ENCODE peak calls at places on chromosomes 1 and 21, in nine cellular contexts. K is A549, N is OCI-LY7, L is neural progenitor cell, F is uterus, J is cardiac fibroblast, Q is mammary epithelial cell, O is dorsolateral prefrontal cortex, S is esophagus squamous epithelium. E is an unnamed sample.

GRCh38 chr1:110346690-110347089 is 7.5 kb downstream of the RBM15 start:
- DNase-seq in K (no peak), N (peak), L (peak), F (no peak), J (no peak), Q (no peak), O (no peak), S (no peak), E (no peak)

GRCh38 chr1:86521522-86521891 is 25.4 kb upstream of the CLCA4 start:
- DNase-seq in K (no peak), N (no peak), L (no peak), F (no peak), J (no peak), Q (no peak), O (no peak), S (no peak), E (no peak)

GRCh38 chr1:154478639-154479038 is 23.4 kb upstream of the TDRD10 start:
- DNase-seq in K (no peak), N (peak), L (no peak), F (no peak), J (peak), Q (peak), O (no peak), S (no peak), E (peak)

GRCh38 chr1:110673805-110674336 is 869 bp downstream of the KCNA3 start:
- DNase-seq in K (no peak), N (peak), L (no peak), F (no peak), J (no peak), Q (no peak), O (no peak), S (no peak), E (no peak)

GRCh38 chr1:27116697-27117096 is 38.2 kb downstream of the SLC9A1 start:
- DNase-seq in K (no peak), N (no peak), L (no peak), F (no peak), J (peak), Q (no peak), O (no peak), S (no peak), E (no peak)

GRCh38 chr1:204997616-204998015 is 45.4 kb upstream of the CNTN2 start:
- DNase-seq in K (no peak), N (no peak), L (no peak), F (no peak), J (peak), Q (no peak), O (no peak), S (no peak), E (no peak)

GRCh38 chr1:236073307-236073897 is 8.5 kb upstream of the NID1 start:
- DNase-seq in K (no peak), N (no peak), L (no peak), F (no peak), J (no peak), Q (no peak), O (no peak), S (no peak), E (no peak)

GRCh38 chr1:21927531-21928237 is 9.4 kb downstream of the HSPG2 start:
- DNase-seq in K (no peak), N (no peak), L (no peak), F (peak), J (peak), Q (no peak), O (no peak), S (no peak), E (no peak)

GRCh38 chr1:198848649-198849048 is 209.8 kb downstream of the PTPRC start:
- DNase-seq in K (no peak), N (no peak), L (no peak), F (no peak), J (no peak), Q (no peak), O (no peak), S (no peak), E (no peak)

GRCh38 chr1:21647431-21648373 is 21.5 kb downstream of the RAP1GAP start:
- DNase-seq in K (no peak), N (peak), L (peak), F (no peak), J (peak), Q (peak), O (no peak), S (no peak), E (peak)

GRCh38 chr1:15411593-15412487 is 2.2 kb downstream of the EFHD2 start:
- DNase-seq in K (no peak), N (peak), L (no peak), F (no peak), J (no peak), Q (no peak), O (no peak), S (peak), E (no peak)

GRCh38 chr1:74463301-74463988 is 49.0 kb downstream of the LRRC53 start:
- DNase-seq in K (no peak), N (no peak), L (no peak), F (no peak), J (peak), Q (peak), O (no peak), S (no peak), E (no peak)

GRCh38 chr1:223840254-223840653 is 5.5 kb downstream of the TP53BP2 start:
- DNase-seq in K (no peak), N (no peak), L (no peak), F (no peak), J (peak), Q (no peak), O (no peak), S (no peak), E (no peak)

GRCh38 chr1:113929750-113930498 is 800 bp downstream of the HIPK1 start:
- DNase-seq in K (peak), N (peak), L (peak), F (peak), J (peak), Q (peak), O (no peak), S (no peak), E (peak)

GRCh38 chr1:37831109-37831508 is 23.1 kb upstream of the YRDC start:
- DNase-seq in K (no peak), N (no peak), L (no peak), F (no peak), J (no peak), Q (no peak), O (no peak), S (no peak), E (no peak)

GRCh38 chr1:32538887-32539583 is at the start of gene ZBTB8A:
- DNase-seq in K (peak), N (peak), L (no peak), F (peak), J (peak), Q (peak), O (peak), S (no peak), E (peak)

GRCh38 chr1:211287218-211287617 is 28.1 kb downstream of the RCOR3 start:
- DNase-seq in K (no peak), N (no peak), L (no peak), F (no peak), J (no peak), Q (no peak), O (no peak), S (no peak), E (no peak)

GRCh38 chr1:162699366-162699765 is 67.1 kb downstream of the DDR2 start:
- DNase-seq in K (no peak), N (no peak), L (no peak), F (no peak), J (no peak), Q (no peak), O (no peak), S (no peak), E (no peak)

GRCh38 chr1:25754421-25755195 is 45.4 kb upstream of the SELENON start:
- DNase-seq in K (no peak), N (no peak), L (peak), F (no peak), J (no peak), Q (no peak), O (no peak), S (no peak), E (no peak)

GRCh38 chr1:206495493-206496046 is 11.8 kb upstream of the RASSF5 start:
- DNase-seq in K (no peak), N (peak), L (no peak), F (no peak), J (peak), Q (no peak), O (no peak), S (no peak), E (no peak)

GRCh38 chr1:1088036-1088800 is 14.1 kb upstream of the RNF223 start:
- DNase-seq in K (no peak), N (no peak), L (no peak), F (no peak), J (no peak), Q (no peak), O (peak), S (no peak), E (no peak)

GRCh38 chr1:98388431-98388830 is 273.1 kb upstream of the SNX7 start:
- DNase-seq in K (no peak), N (no peak), L (no peak), F (no peak), J (peak), Q (peak), O (no peak), S (no peak), E (peak)

GRCh38 chr1:93735722-93736121 is 54.1 kb upstream of the BCAR3 start:
- DNase-seq in K (no peak), N (no peak), L (no peak), F (no peak), J (peak), Q (peak), O (no peak), S (no peak), E (no peak)

GRCh38 chr21:35705237-35705887 is 355.0 kb downstream of the SETD4 start:
- DNase-seq in K (no peak), N (no peak), L (no peak), F (no peak), J (no peak), Q (no peak), O (no peak), S (no peak), E (no peak)

GRCh38 chr1:214895226-214895625 is 187.3 kb upstream of the KCNK2 start:
- DNase-seq in K (no peak), N (no peak), L (peak), F (no peak), J (no peak), Q (no peak), O (no peak), S (no peak), E (no peak)

GRCh38 chr21:46079357-46080170 is 18.3 kb upstream of the COL6A2 start:
- DNase-seq in K (no peak), N (no peak), L (no peak), F (peak), J (peak), Q (no peak), O (no peak), S (no peak), E (no peak)

GRCh38 chr1:90387825-90388224 is 329.3 kb downstream of the BARHL2 start:
- DNase-seq in K (no peak), N (no peak), L (peak), F (no peak), J (peak), Q (no peak), O (no peak), S (no peak), E (no peak)

GRCh38 chr1:225814381-225814780 is 4.5 kb downstream of the EPHX1 start:
- DNase-seq in K (no peak), N (no peak), L (no peak), F (peak), J (no peak), Q (no peak), O (no peak), S (no peak), E (no peak)

GRCh38 chr1:192700834-192701271 is 64.9 kb downstream of the RGS13 start:
- DNase-seq in K (peak), N (no peak), L (no peak), F (no peak), J (peak), Q (peak), O (no peak), S (no peak), E (no peak)

GRCh38 chr1:186244825-186245224 is 130.2 kb downstream of the TPR start:
- DNase-seq in K (no peak), N (peak), L (peak), F (no peak), J (peak), Q (no peak), O (no peak), S (no peak), E (no peak)

GRCh38 chr1:53362851-53363642 is 35.2 kb upstream of the LRP8 start:
- DNase-seq in K (no peak), N (peak), L (no peak), F (no peak), J (no peak), Q (no peak), O (no peak), S (no peak), E (no peak)

GRCh38 chr21:31343680-31344480 is at the start of gene TIAM1:
- DNase-seq in K (no peak), N (no peak), L (peak), F (no peak), J (peak), Q (peak), O (peak), S (no peak), E (no peak)

GRCh38 chr1:151710187-151710586 is 6.4 kb downstream of the CELF3 start:
- DNase-seq in K (no peak), N (peak), L (peak), F (no peak), J (peak), Q (no peak), O (peak), S (no peak), E (no peak)

GRCh38 chr1:175597969-175598765 is 145.2 kb downstream of the TNR start:
- DNase-seq in K (no peak), N (peak), L (no peak), F (no peak), J (peak), Q (peak), O (no peak), S (no peak), E (no peak)

GRCh38 chr1:111399792-111400610 is 27.5 kb downstream of the OVGP1 start:
- DNase-seq in K (peak), N (peak), L (peak), F (peak), J (peak), Q (peak), O (no peak), S (no peak), E (peak)

GRCh38 chr21:34052171-34052570 is 21.2 kb upstream of the MRPS6 start:
- DNase-seq in K (no peak), N (no peak), L (no peak), F (no peak), J (no peak), Q (no peak), O (no peak), S (no peak), E (peak)
- H3K4me3 ChIP-seq in K (no peak), N (no peak), L (no peak), F (no peak), J (no peak), Q (no peak), O (no peak), S (no peak), E (no peak)

GRCh38 chr1:243313635-243314536 is 58.0 kb downstream of the SDCCAG8 start:
- DNase-seq in K (no peak), N (no peak), L (no peak), F (no peak), J (no peak), Q (no peak), O (no peak), S (no peak), E (peak)

GRCh38 chr1:243315933-243316332 is 60.1 kb downstream of the SDCCAG8 start:
- DNase-seq in K (no peak), N (no peak), L (no peak), F (no peak), J (peak), Q (no peak), O (no peak), S (no peak), E (no peak)

GRCh38 chr1:243312962-243313634 is 57.3 kb downstream of the SDCCAG8 start:
- DNase-seq in K (no peak), N (no peak), L (no peak), F (no peak), J (no peak), Q (peak), O (no peak), S (no peak), E (no peak)

GRCh38 chr1:243315455-243315854 is 59.6 kb downstream of the SDCCAG8 start:
- DNase-seq in K (no peak), N (no peak), L (no peak), F (no peak), J (no peak), Q (no peak), O (no peak), S (no peak), E (peak)

GRCh38 chr1:243311809-243312208 is 56.0 kb downstream of the SDCCAG8 start:
- DNase-seq in K (no peak), N (no peak), L (no peak), F (no peak), J (no peak), Q (no peak), O (no peak), S (no peak), E (no peak)
- H3K4me3 ChIP-seq in K (no peak), N (no peak), L (no peak), F (no peak), J (no peak), Q (no peak), O (no peak), S (no peak), E (no peak)

GRCh38 chr1:160705176-160705745 is 6.4 kb downstream of the CD48 start:
- DNase-seq in K (no peak), N (no peak), L (no peak), F (no peak), J (no peak), Q (no peak), O (no peak), S (no peak), E (peak)

GRCh38 chr1:160708118-160708517 is 3.5 kb downstream of the CD48 start:
- DNase-seq in K (no peak), N (peak), L (no peak), F (no peak), J (no peak), Q (no peak), O (no peak), S (no peak), E (peak)

GRCh38 chr1:160708821-160709220 is 2.8 kb downstream of the CD48 start:
- DNase-seq in K (no peak), N (peak), L (no peak), F (no peak), J (no peak), Q (no peak), O (no peak), S (no peak), E (peak)

GRCh38 chr1:160709715-160710114 is 1.9 kb downstream of the CD48 start:
- DNase-seq in K (no peak), N (no peak), L (no peak), F (no peak), J (no peak), Q (no peak), O (no peak), S (no peak), E (no peak)

GRCh38 chr1:160707171-160708109 is 4.2 kb downstream of the CD48 start:
- DNase-seq in K (no peak), N (peak), L (no peak), F (no peak), J (no peak), Q (no peak), O (no peak), S (no peak), E (peak)
- H3K4me3 ChIP-seq in K (no peak), N (peak), L (no peak), F (no peak), J (no peak), Q (no peak), O (no peak), S (no peak), E (peak)

DNA sequence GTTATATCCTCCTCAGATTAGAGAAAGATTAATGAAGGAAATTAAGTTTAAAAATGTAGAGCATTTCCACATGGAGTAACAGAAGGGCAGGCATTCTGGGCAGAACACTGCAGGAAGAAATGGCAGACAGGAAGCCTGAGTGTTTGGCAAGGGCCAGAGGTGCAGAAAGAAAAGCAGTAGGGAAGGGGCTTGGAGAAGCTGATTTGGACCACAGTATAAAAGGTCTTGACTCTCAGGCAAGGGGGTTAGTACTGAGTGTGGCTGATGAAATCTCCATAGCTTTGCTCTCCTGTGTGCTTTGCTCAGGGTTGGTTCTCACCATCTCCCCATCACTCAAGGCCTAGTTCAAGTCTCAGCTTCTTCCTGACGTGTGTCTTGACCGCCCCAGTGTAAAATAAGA is 80.2 kb downstream of the SLC45A1 start:
- DNase-seq in K (no peak), N (no peak), L (no peak), F (no peak), J (no peak), Q (no peak), O (no peak), S (no peak), E (no peak)
- H3K4me3 ChIP-seq in K (no peak), N (peak), L (no peak), F (no peak), J (no peak), Q (no peak), O (no peak), S (no peak), E (no peak)

GRCh38 chr1:6245869-6246496 is 2.0 kb downstream of the HES3 start:
- DNase-seq in K (no peak), N (peak), L (peak), F (no peak), J (no peak), Q (peak), O (no peak), S (no peak), E (no peak)

GRCh38 chr1:6246497-6247295 is 2.7 kb downstream of the HES3 start:
- DNase-seq in K (peak), N (peak), L (peak), F (peak), J (peak), Q (peak), O (peak), S (no peak), E (peak)

GRCh38 chr1:6243993-6244392 is at the start of gene HES3:
- DNase-seq in K (no peak), N (no peak), L (peak), F (no peak), J (no peak), Q (no peak), O (no peak), S (no peak), E (no peak)

GRCh38 chr1:6244401-6245054 is 549 bp downstream of the HES3 start:
- DNase-seq in K (no peak), N (no peak), L (peak), F (no peak), J (no peak), Q (no peak), O (no peak), S (no peak), E (no peak)

GRCh38 chr1:6245086-6245868 is 1.3 kb downstream of the HES3 start:
- DNase-seq in K (peak), N (peak), L (peak), F (peak), J (peak), Q (peak), O (peak), S (no peak), E (peak)
- H3K4me3 ChIP-seq in K (peak), N (no peak), L (peak), F (no peak), J (peak), Q (peak), O (no peak), S (no peak), E (peak)

DNA sequence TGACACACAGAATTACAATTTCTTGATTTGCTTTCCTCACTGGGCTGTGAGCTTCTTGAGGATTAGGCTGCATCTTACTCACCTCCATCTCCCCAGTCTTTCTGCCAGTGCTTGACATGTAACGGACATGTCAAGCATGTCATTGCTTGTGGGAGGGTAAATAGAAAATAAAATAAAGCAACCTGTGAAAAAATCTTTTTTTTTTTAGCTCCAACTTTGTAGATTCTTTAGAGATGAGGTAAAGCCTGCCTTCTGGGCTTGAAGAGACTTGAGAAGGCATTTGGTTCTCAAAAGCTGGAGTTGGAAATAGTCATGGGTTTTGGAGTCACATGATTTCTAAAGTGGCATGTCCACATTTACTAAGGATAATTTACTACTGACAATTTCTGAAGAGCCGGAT is 158.1 kb downstream of the PLXNA2 start:
- DNase-seq in K (no peak), N (no peak), L (no peak), F (no peak), J (peak), Q (peak), O (no peak), S (no peak), E (no peak)
- H3K4me3 ChIP-seq in K (no peak), N (no peak), L (no peak), F (no peak), J (no peak), Q (no peak), O (peak), S (peak), E (peak)

GRCh38 chr21:33211732-33212131 is 18.0 kb upstream of the IFNAR2 start:
- DNase-seq in K (no peak), N (peak), L (no peak), F (no peak), J (no peak), Q (no peak), O (no peak), S (no peak), E (peak)
- H3K4me3 ChIP-seq in K (no peak), N (peak), L (no peak), F (no peak), J (no peak), Q (no peak), O (no peak), S (no peak), E (no peak)

GRCh38 chr1:203797948-203798347 is 2.5 kb downstream of the ZBED6 start:
- DNase-seq in K (no peak), N (no peak), L (no peak), F (peak), J (no peak), Q (peak), O (no peak), S (no peak), E (no peak)
- H3K4me3 ChIP-seq in K (no peak), N (no peak), L (no peak), F (no peak), J (no peak), Q (no peak), O (no peak), S (no peak), E (no peak)

E was measured in MM.1S.